ENCODE peak calls at places on chromosomes 13 and 19, in six cellular contexts. B is stomach, F is epithelial cell of esophagus, Q is uterus, V is Calu3, T is A549. Y is an unnamed sample.
A peak's percentile ranks its signal among the peaks of the same experiment; 100 is the strongest.

GRCh38 chr13:33235078-33235477 is 50.5 kb downstream of the STARD13 start:
- DNase-seq in B (no peak), F (no peak), Q (no peak), V (no peak), T (no peak), Y (no peak)

GRCh38 chr13:26785845-26786630 is 25.5 kb upstream of the GPR12 start:
- DNase-seq in B (peak; percentile 28), F (no peak), Q (no peak), V (peak; percentile 2), T (no peak), Y (no peak)

GRCh38 chr19:35044317-35045117 is 3.0 kb downstream of the HPN start:
- DNase-seq in B (peak; percentile 68), F (peak; percentile 64), Q (no peak), V (peak; percentile 82), T (peak; percentile 95), Y (no peak)

GRCh38 chr19:11446652-11447301 is 11.3 kb downstream of the PRKCSH start:
- DNase-seq in B (peak; percentile 63), F (peak; percentile 19), Q (no peak), V (peak; percentile 60), T (peak; percentile 70), Y (no peak)

GRCh38 chr19:2984196-2984490 is 6.8 kb downstream of the TLE6 start:
- DNase-seq in B (no peak), F (no peak), Q (no peak), V (no peak), T (no peak), Y (no peak)

GRCh38 chr13:37878496-37878895 is 8.9 kb upstream of the TRPC4 start:
- DNase-seq in B (no peak), F (no peak), Q (no peak), V (no peak), T (no peak), Y (no peak)

GRCh38 chr13:58343081-58343480 is 711.5 kb downstream of the PCDH17 start:
- DNase-seq in B (no peak), F (peak; percentile 2), Q (no peak), V (no peak), T (no peak), Y (no peak)

GRCh38 chr19:17847538-17848366 is at the start of gene JAK3:
- DNase-seq in B (peak; percentile 52), F (peak; percentile 44), Q (no peak), V (no peak), T (no peak), Y (peak; percentile 27)

GRCh38 chr13:46307554-46307953 is 79.5 kb downstream of the RUBCNL start:
- DNase-seq in B (no peak), F (peak; percentile 19), Q (no peak), V (no peak), T (no peak), Y (no peak)

GRCh38 chr13:113967729-113968462 is 6.0 kb downstream of the C13orf46 start:
- DNase-seq in B (no peak), F (no peak), Q (no peak), V (no peak), T (no peak), Y (no peak)

GRCh38 chr13:100197591-100198365 is 108.9 kb downstream of the PCCA start:
- DNase-seq in B (peak; percentile 73), F (peak; percentile 15), Q (no peak), V (no peak), T (no peak), Y (no peak)

GRCh38 chr13:111399334-111399733 is 78.9 kb downstream of the TEX29 start:
- DNase-seq in B (no peak), F (no peak), Q (no peak), V (no peak), T (no peak), Y (no peak)

GRCh38 chr13:65336916-65337315 is 1893.2 kb downstream of the PCDH9 start:
- DNase-seq in B (no peak), F (peak; percentile 6), Q (no peak), V (no peak), T (no peak), Y (peak; percentile 0)

GRCh38 chr13:112873851-112874750 is 94.9 kb upstream of the MCF2L start:
- DNase-seq in B (peak; percentile 86), F (peak; percentile 64), Q (peak; percentile 78), V (peak; percentile 61), T (peak; percentile 67), Y (peak; percentile 14)

GRCh38 chr19:48194041-48194871 is 23.8 kb downstream of the ZSWIM9 start:
- DNase-seq in B (no peak), F (no peak), Q (no peak), V (peak; percentile 20), T (no peak), Y (no peak)

GRCh38 chr13:86201477-86201876 is 402.3 kb upstream of the SLITRK6 start:
- DNase-seq in B (no peak), F (no peak), Q (no peak), V (no peak), T (no peak), Y (no peak)

GRCh38 chr13:111658150-111659100 is 338.0 kb downstream of the TEX29 start:
- DNase-seq in B (no peak), F (no peak), Q (no peak), V (no peak), T (no peak), Y (no peak)

GRCh38 chr19:10424011-10424637 is 3.8 kb downstream of the PDE4A start:
- DNase-seq in B (peak; percentile 87), F (peak; percentile 75), Q (peak; percentile 58), V (peak; percentile 88), T (peak; percentile 89), Y (no peak)

GRCh38 chr19:5889288-5889971 is 14.2 kb downstream of the NDUFA11 start:
- DNase-seq in B (no peak), F (no peak), Q (no peak), V (no peak), T (no peak), Y (no peak)

GRCh38 chr13:100349594-100349993 is 239.0 kb downstream of the GGACT start:
- DNase-seq in B (no peak), F (no peak), Q (no peak), V (no peak), T (no peak), Y (no peak)

GRCh38 chr13:111212517-111212873 is 97.4 kb downstream of the ARHGEF7 start:
- DNase-seq in B (no peak), F (no peak), Q (no peak), V (no peak), T (no peak), Y (no peak)

GRCh38 chr19:18281082-18282020 is at the start of gene JUND:
- DNase-seq in B (peak; percentile 99), F (peak; percentile 99), Q (peak; percentile 98), V (peak; percentile 95), T (peak; percentile 62), Y (peak; percentile 99)

GRCh38 chr13:113139580-113139979 is 17.0 kb downstream of the F10 start:
- DNase-seq in B (no peak), F (no peak), Q (no peak), V (no peak), T (no peak), Y (no peak)

GRCh38 chr19:2618611-2619010 is 83.9 kb downstream of the GNG7 start:
- DNase-seq in B (peak; percentile 59), F (peak; percentile 84), Q (no peak), V (peak; percentile 67), T (no peak), Y (no peak)

GRCh38 chr13:73268306-73268705 is 209.5 kb downstream of the KLF5 start:
- DNase-seq in B (no peak), F (peak; percentile 95), Q (no peak), V (no peak), T (no peak), Y (no peak)

GRCh38 chr19:50465986-50466771 is 10.1 kb upstream of the EMC10 start:
- DNase-seq in B (peak; percentile 60), F (peak; percentile 6), Q (no peak), V (peak; percentile 58), T (peak; percentile 64), Y (no peak)
- TF ChIP-seq CTCF in B (no peak), F (no peak), Q (no peak), V (peak; percentile 31), T (no peak), Y (peak; percentile 1)

GRCh38 chr19:45154064-45154827 is 6.5 kb downstream of the NKPD1 start:
- DNase-seq in B (no peak), F (peak; percentile 40), Q (no peak), V (peak; percentile 78), T (no peak), Y (no peak)
- TF ChIP-seq CTCF in B (no peak), F (no peak), Q (no peak), V (no peak), T (no peak), Y (no peak)

GRCh38 chr19:1252818-1253513 is 4.6 kb downstream of the MIDN start:
- DNase-seq in B (peak; percentile 90), F (peak; percentile 96), Q (peak; percentile 96), V (peak; percentile 73), T (no peak), Y (peak; percentile 96)
- TF ChIP-seq CTCF in B (no peak), F (no peak), Q (no peak), V (no peak), T (no peak), Y (peak; percentile 5)

DNA sequence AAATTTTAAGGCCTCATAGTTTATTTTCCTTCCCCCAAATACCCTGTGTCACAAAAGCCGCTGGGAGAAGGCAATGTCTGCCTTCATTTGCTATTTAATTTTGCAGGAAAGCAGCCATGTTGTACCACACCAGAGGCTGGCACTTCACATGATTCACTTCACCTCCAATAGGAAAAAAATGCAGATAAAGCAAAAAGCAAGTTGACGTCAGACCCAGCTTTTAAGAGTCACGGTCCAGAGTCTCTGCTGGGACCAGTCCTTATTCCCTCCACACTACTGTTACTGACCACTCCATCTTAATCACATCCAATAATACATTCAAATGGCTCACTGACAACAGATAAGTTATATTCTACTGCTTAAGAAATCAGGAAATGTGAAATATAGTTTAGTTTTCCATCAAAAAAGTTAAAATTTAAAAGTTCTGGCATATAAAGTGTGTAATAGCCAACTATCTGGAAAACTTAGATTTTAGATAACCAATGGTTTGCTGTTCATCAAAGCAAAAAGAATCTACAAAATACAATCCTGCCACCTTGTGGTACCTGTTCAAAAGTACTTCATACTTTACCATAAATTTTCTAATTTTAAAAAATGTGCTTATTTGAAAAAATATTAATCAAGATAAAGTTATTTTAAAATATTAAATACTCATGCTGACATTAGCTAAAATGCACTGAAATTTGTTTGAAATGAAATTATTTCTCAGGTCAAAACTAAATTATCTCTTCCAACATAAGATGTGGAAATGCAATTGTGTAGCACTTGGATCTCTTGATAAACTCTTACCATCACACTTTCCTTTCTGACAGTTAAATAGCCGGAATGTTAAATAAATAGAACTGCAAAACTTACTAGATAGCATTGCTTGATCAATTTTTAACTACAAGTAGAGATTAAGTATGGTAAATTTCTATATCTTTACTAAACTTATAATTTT is 97.3 kb downstream of the SERP2 start:
- DNase-seq in B (no peak), F (peak; percentile 48), Q (no peak), V (no peak), T (no peak), Y (no peak)
- TF ChIP-seq CTCF in B (no peak), F (peak; percentile 30), Q (peak; percentile 49), V (no peak), T (peak; percentile 55), Y (peak; percentile 33)

GRCh38 chr13:24308068-24308445 is 1.3 kb upstream of the C1QTNF9 start:
- DNase-seq in B (no peak), F (no peak), Q (no peak), V (no peak), T (no peak), Y (no peak)

GRCh38 chr13:24308488-24309020 is 826 bp upstream of the C1QTNF9 start:
- DNase-seq in B (no peak), F (no peak), Q (no peak), V (no peak), T (no peak), Y (no peak)

GRCh38 chr13:24313449-24313848 is 4.1 kb downstream of the C1QTNF9 start:
- DNase-seq in B (no peak), F (no peak), Q (no peak), V (no peak), T (no peak), Y (no peak)
- TF ChIP-seq CTCF in B (no peak), F (peak; percentile 24), Q (peak; percentile 26), V (no peak), T (peak; percentile 23), Y (peak; percentile 43)

Y was measured in AG09319.